ENCODE peak calls at places on chromosomes 1 and 21, in six cellular contexts. One of them, this sample, is unnamed.
A peak's percentile ranks its signal among the peaks of the same experiment; 100 is the strongest.

GRCh38 chr1:150178543-150178942 is 28.8 kb downstream of the PLEKHO1 start:
- DNase-seq in myocyte: no peak
- DNase-seq in Ammon's horn: no peak
- DNase-seq in nucleus accumbens: no peak
- DNase-seq in dermis blood vessel endothelial cell: no peak
- DNase-seq in ovary: no peak
- DNase-seq in this sample: no peak

GRCh38 chr1:27381976-27382762 is 964 bp downstream of the CD164L2 start:
- DNase-seq in Ammon's horn: no peak
- DNase-seq in dermis blood vessel endothelial cell: no peak
- DNase-seq in myocyte: no peak
- DNase-seq in ovary: no peak
- DNase-seq in nucleus accumbens: no peak
- DNase-seq in this sample: no peak

GRCh38 chr1:200888349-200888838 is 6.3 kb upstream of the INAVA start:
- DNase-seq in ovary: no peak
- DNase-seq in myocyte: peak; percentile 24
- DNase-seq in nucleus accumbens: no peak
- DNase-seq in Ammon's horn: no peak
- DNase-seq in dermis blood vessel endothelial cell: no peak
- DNase-seq in this sample: peak; percentile 84

GRCh38 chr1:221741971-221742554 is at the start of gene DUSP10:
- DNase-seq in Ammon's horn: peak; percentile 99
- DNase-seq in myocyte: peak; percentile 100
- DNase-seq in ovary: peak; percentile 97
- DNase-seq in nucleus accumbens: peak; percentile 98
- DNase-seq in dermis blood vessel endothelial cell: peak; percentile 99
- DNase-seq in this sample: peak; percentile 100

GRCh38 chr21:39030127-39030884 is 152.9 kb downstream of the PSMG1 start:
- DNase-seq in myocyte: no peak
- DNase-seq in dermis blood vessel endothelial cell: no peak
- DNase-seq in nucleus accumbens: no peak
- DNase-seq in Ammon's horn: no peak
- DNase-seq in ovary: no peak
- DNase-seq in this sample: no peak

GRCh38 chr1:107787299-107787698 is 177.7 kb downstream of the VAV3 start:
- DNase-seq in Ammon's horn: no peak
- DNase-seq in dermis blood vessel endothelial cell: peak; percentile 26
- DNase-seq in ovary: no peak
- DNase-seq in nucleus accumbens: no peak
- DNase-seq in myocyte: peak; percentile 11
- DNase-seq in this sample: peak; percentile 11

GRCh38 chr21:31802331-31802730 is 70.4 kb upstream of the SCAF4 start:
- DNase-seq in nucleus accumbens: no peak
- DNase-seq in Ammon's horn: no peak
- DNase-seq in dermis blood vessel endothelial cell: no peak
- DNase-seq in myocyte: no peak
- DNase-seq in ovary: no peak
- DNase-seq in this sample: no peak

GRCh38 chr1:228182296-228183030 is 16.9 kb downstream of the IBA57 start:
- DNase-seq in myocyte: no peak
- DNase-seq in Ammon's horn: no peak
- DNase-seq in dermis blood vessel endothelial cell: no peak
- DNase-seq in ovary: no peak
- DNase-seq in nucleus accumbens: no peak
- DNase-seq in this sample: no peak

GRCh38 chr1:232422901-232423300 is 207.0 kb downstream of the SIPA1L2 start:
- DNase-seq in Ammon's horn: no peak
- DNase-seq in myocyte: no peak
- DNase-seq in nucleus accumbens: no peak
- DNase-seq in dermis blood vessel endothelial cell: no peak
- DNase-seq in ovary: no peak
- DNase-seq in this sample: no peak

GRCh38 chr1:160158534-160158933 is 7.1 kb downstream of the ATP1A4 start:
- DNase-seq in myocyte: no peak
- DNase-seq in Ammon's horn: no peak
- DNase-seq in dermis blood vessel endothelial cell: no peak
- DNase-seq in nucleus accumbens: no peak
- DNase-seq in ovary: no peak
- DNase-seq in this sample: no peak

GRCh38 chr21:44694776-44695175 is 2.2 kb upstream of the KRTAP10-12 start:
- DNase-seq in Ammon's horn: no peak
- DNase-seq in ovary: no peak
- DNase-seq in dermis blood vessel endothelial cell: no peak
- DNase-seq in myocyte: no peak
- DNase-seq in nucleus accumbens: no peak
- DNase-seq in this sample: no peak

GRCh38 chr1:151196292-151196800 is 2.0 kb upstream of the PIP5K1A start:
- DNase-seq in ovary: peak; percentile 71
- DNase-seq in myocyte: peak; percentile 93
- DNase-seq in Ammon's horn: peak; percentile 84
- DNase-seq in dermis blood vessel endothelial cell: peak; percentile 92
- DNase-seq in nucleus accumbens: peak; percentile 40
- DNase-seq in this sample: peak; percentile 94

GRCh38 chr1:101004666-101005065 is 20.9 kb downstream of the DPH5 start:
- DNase-seq in myocyte: no peak
- DNase-seq in ovary: no peak
- DNase-seq in nucleus accumbens: no peak
- DNase-seq in dermis blood vessel endothelial cell: no peak
- DNase-seq in Ammon's horn: no peak
- DNase-seq in this sample: no peak

GRCh38 chr1:55898191-55898590 is 681.2 kb downstream of the PLPP3 start:
- DNase-seq in dermis blood vessel endothelial cell: no peak
- DNase-seq in ovary: no peak
- DNase-seq in nucleus accumbens: no peak
- DNase-seq in Ammon's horn: no peak
- DNase-seq in myocyte: peak; percentile 13
- DNase-seq in this sample: peak; percentile 76

GRCh38 chr1:36534711-36535412 is 52.1 kb upstream of the CSF3R start:
- DNase-seq in ovary: no peak
- DNase-seq in nucleus accumbens: no peak
- DNase-seq in Ammon's horn: no peak
- DNase-seq in myocyte: no peak
- DNase-seq in dermis blood vessel endothelial cell: no peak
- DNase-seq in this sample: no peak

GRCh38 chr1:41528726-41529605 is 44.5 kb upstream of the EDN2 start:
- DNase-seq in Ammon's horn: no peak
- DNase-seq in nucleus accumbens: no peak
- DNase-seq in ovary: peak; percentile 12
- DNase-seq in dermis blood vessel endothelial cell: no peak
- DNase-seq in myocyte: no peak
- DNase-seq in this sample: no peak

GRCh38 chr1:106063510-106063909 is 993.0 kb upstream of the PRMT6 start:
- DNase-seq in dermis blood vessel endothelial cell: no peak
- DNase-seq in ovary: no peak
- DNase-seq in Ammon's horn: no peak
- DNase-seq in myocyte: no peak
- DNase-seq in nucleus accumbens: no peak
- DNase-seq in this sample: no peak